ENCODE peak calls at places on chromosomes 3 and 15, in five cellular contexts. E is IMR-90, Q is ovary, X is heart left ventricle, D is stomach. O is an unnamed sample.

GRCh38 chr3:64417816-64418215 is 192.6 kb upstream of the PRICKLE2 start:
- DNase-seq in E (peak; percentile 52), D (no peak), X (no peak), Q (no peak), O (no peak)

GRCh38 chr3:5258526-5258925 is 71.0 kb downstream of the EDEM1 start:
- DNase-seq in E (no peak), Q (no peak), D (no peak), X (no peak), O (no peak)

GRCh38 chr15:68487087-68487843 is 55.3 kb upstream of the ITGA11 start:
- DNase-seq in X (no peak), D (no peak), E (peak; percentile 35), Q (no peak), O (peak; percentile 44)

GRCh38 chr3:183038221-183038620 is 57.9 kb upstream of the DCUN1D1 start:
- DNase-seq in X (no peak), D (no peak), E (no peak), Q (no peak), O (no peak)

GRCh38 chr3:139052802-139053600 is 8.3 kb upstream of the PRR23C start:
- DNase-seq in X (no peak), D (no peak), E (no peak), Q (no peak), O (no peak)

GRCh38 chr3:25385807-25386512 is 42.1 kb upstream of the RARB start:
- DNase-seq in E (no peak), Q (no peak), D (no peak), X (no peak), O (no peak)

GRCh38 chr15:81575436-81576123 is 201.6 kb upstream of the TMC3 start:
- DNase-seq in Q (no peak), X (peak; percentile 25), D (no peak), E (peak; percentile 1), O (no peak)

GRCh38 chr3:79367066-79367465 is 400.7 kb downstream of the ROBO1 start:
- DNase-seq in E (peak; percentile 87), D (no peak), X (no peak), Q (no peak), O (no peak)

GRCh38 chr3:143433787-143434378 is 314.3 kb downstream of the CHST2 start:
- DNase-seq in E (no peak), X (no peak), Q (no peak), D (no peak), O (no peak)

GRCh38 chr15:22956257-22956979 is 23.8 kb downstream of the CYFIP1 start:
- DNase-seq in D (no peak), E (no peak), X (peak; percentile 67), Q (peak; percentile 71), O (no peak)

GRCh38 chr3:100556656-100557310 is 52.6 kb upstream of the ADGRG7 start:
- DNase-seq in D (no peak), Q (no peak), E (peak; percentile 74), X (no peak), O (no peak)

GRCh38 chr3:184003187-184003967 is 14.3 kb downstream of the ABCC5 start:
- DNase-seq in X (no peak), Q (no peak), D (no peak), E (peak; percentile 81), O (no peak)

GRCh38 chr3:61682671-61683408 is 121.5 kb downstream of the PTPRG start:
- DNase-seq in X (no peak), E (peak; percentile 55), Q (no peak), D (no peak), O (no peak)

GRCh38 chr3:86995537-86995936 is 4.6 kb upstream of the VGLL3 start:
- DNase-seq in E (peak; percentile 89), X (no peak), Q (no peak), D (no peak), O (no peak)

GRCh38 chr3:161348791-161349400 is 22.4 kb downstream of the SPTSSB start:
- DNase-seq in Q (no peak), D (no peak), E (no peak), X (no peak), O (no peak)

GRCh38 chr15:63505842-63506222 is 1.4 kb downstream of the USP3 start:
- DNase-seq in E (no peak), Q (no peak), X (no peak), D (no peak), O (no peak)

GRCh38 chr3:67704322-67704721 is 49.9 kb upstream of the SUCLG2 start:
- DNase-seq in Q (no peak), X (no peak), E (no peak), D (no peak), O (no peak)

DNA sequence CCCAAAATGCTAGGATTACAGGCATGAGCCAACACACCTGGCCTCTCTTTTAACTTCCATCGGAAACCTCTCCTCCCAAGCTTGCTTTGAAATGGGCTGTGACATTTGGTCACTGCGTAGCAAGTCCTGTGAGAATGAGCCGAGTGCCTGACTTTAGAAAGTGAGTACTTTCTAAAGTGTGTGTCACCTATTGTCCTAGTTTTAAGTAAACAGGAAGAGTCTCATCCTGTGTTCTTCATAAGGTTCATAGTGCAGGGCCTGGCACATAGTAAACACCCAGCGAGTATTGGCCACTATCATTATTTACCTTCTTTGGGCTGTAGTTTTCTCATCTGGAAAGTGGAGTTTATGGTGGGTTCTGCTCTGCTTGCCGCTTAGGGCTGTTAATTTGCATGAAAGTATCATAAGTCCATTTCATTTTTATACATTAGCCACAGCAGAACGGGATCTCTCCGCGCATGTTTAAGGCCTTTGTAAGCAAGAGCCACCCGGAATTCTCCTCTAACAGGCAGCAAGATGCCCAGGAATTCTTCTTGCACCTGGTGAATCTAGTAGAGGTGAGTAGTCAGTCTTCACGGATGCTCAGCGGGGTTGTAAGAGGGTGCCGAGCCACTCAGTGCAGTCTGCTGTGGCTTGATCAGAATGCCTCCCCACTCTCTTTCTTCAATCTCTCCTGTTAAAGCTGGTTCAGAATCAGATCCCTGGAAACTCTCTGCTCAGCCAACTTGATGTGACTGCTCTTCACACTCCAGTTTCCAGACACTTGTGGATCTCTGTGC is 87.2 kb downstream of the USP13 start:
- DNase-seq in X (no peak), D (no peak), Q (no peak), E (no peak), O (no peak)
- TF ChIP-seq POLR2A in X (no peak), D (no peak), Q (no peak), E (no peak), O (no peak)

DNA sequence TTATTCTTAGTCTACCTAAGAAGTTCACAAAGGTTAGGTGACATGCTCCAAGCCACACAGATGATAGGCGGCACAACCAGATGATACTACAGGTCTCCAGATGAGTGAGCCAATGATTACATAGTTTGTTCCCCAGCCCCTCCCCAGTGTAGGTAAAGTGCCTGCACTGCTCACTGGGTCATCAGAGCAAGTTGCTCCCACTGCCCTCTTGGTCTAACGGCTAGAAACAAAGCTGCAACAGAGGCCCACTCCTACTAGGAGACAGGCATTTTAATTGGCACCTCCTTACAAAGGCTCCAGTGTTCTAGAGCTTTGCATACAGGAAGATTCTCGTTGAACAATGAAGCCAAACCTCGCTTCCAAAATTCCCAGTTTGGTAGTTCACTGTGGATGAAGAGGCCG is 47.3 kb downstream of the TMEM44 start:
- DNase-seq in E (no peak), D (no peak), X (no peak), Q (no peak), O (no peak)
- H3K27ac ChIP-seq in E (no peak overlapping the region), D (no peak overlapping the region), X (no peak overlapping the region), Q (no peak overlapping the region), O (no peak overlapping the region)

DNA sequence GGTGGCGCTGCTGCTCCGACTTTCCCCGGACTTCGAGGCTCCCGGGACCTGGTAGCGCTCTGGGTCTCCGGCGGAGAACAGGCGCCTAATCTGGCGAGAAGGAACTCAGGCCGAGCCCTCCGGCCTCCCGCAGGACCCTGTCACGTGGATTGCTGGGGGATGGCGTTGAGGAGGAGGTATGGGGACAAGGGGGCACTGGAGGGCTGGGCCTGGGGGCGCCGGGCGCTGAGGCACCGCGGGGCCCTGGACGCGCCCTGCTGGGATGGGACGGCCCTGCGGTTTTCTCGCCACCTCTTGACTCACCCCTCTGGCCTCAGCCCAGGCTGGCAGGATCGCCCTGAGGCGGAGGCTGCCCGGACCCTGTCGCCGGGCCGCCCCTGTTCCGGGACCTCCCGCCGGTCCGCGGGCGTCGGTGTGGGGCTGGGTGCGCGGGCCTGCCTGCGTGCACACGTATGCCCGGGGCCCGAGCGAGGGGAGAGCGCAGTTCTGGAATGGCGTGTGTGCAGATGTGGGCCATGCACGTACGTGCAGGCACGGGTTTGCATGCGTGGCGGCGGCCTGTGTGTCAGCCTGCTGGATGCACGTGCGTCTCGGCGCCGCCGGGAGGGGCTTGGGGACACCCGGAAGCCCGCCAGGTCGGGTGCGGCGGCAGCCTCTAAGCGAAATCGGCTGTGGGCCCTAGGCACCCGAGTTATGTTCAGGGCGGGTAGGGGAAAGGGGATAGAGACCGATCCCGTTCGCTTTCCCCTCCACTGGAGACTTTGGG is 752 bp downstream of the C15orf39 start:
- DNase-seq in Q (peak; percentile 83), E (peak; percentile 86), X (peak; percentile 90), D (peak; percentile 85), O (peak; percentile 73)
- TF ChIP-seq POLR2A in Q (peak; percentile 8), E (peak; percentile 61), X (no peak), D (no peak), O (no peak)

GRCh38 chr15:42490246-42490742 is 647 bp downstream of the ZNF106 start:
- DNase-seq in E (peak; percentile 4), D (no peak), X (no peak), Q (no peak), O (no peak)
- H3K27ac ChIP-seq in E (peak overlapping the region; percentile 99), D (peak overlapping the region; percentile 95), X (peak overlapping the region; percentile 99), Q (peak overlapping the region; percentile 87), O (peak overlapping the region; percentile 93)